ENCODE peak calls at places on chromosomes 2 and 18, in four cellular contexts. L is PC-9, U is ovary, C is prostate gland. A is an unnamed sample.
A peak's percentile ranks its signal among the peaks of the same experiment; 100 is the strongest.

GRCh38 chr2:184524551-184525382 is 73.6 kb upstream of the ZNF804A start:
- DNase-seq in L (no peak), U (no peak), C (no peak), A (no peak)

GRCh38 chr2:158600155-158600802 is 143.5 kb downstream of the PKP4 start:
- DNase-seq in L (peak; percentile 34), U (peak; percentile 15), C (peak; percentile 51), A (no peak)

GRCh38 chr2:199485732-199486335 is 28.1 kb upstream of the SATB2 start:
- DNase-seq in L (no peak), U (no peak), C (peak; percentile 42), A (no peak)

GRCh38 chr2:74261204-74261864 is 62.9 kb downstream of the MTHFD2 start:
- DNase-seq in L (peak; percentile 72), U (no peak), C (peak; percentile 13), A (no peak)

GRCh38 chr2:88810017-88810416 is 118.5 kb downstream of the RPIA start:
- DNase-seq in L (no peak), U (no peak), C (no peak), A (no peak)

GRCh38 chr2:231134910-231135650 is 10.2 kb upstream of the HTR2B start:
- DNase-seq in L (no peak), U (no peak), C (no peak), A (no peak)

GRCh38 chr2:240572141-240573031 is 4.1 kb downstream of the RNPEPL1 start:
- DNase-seq in L (no peak), U (no peak), C (no peak), A (no peak)

GRCh38 chr2:219609149-219609750 is 11.6 kb downstream of the STK11IP start:
- DNase-seq in L (no peak), U (peak; percentile 67), C (no peak), A (no peak)

GRCh38 chr18:25457636-25458035 is 105.7 kb upstream of the ZNF521 start:
- DNase-seq in L (no peak), U (no peak), C (no peak), A (no peak)

GRCh38 chr2:171317492-171318125 is 116.2 kb downstream of the METTL8 start:
- DNase-seq in L (no peak), U (no peak), C (no peak), A (no peak)

GRCh38 chr18:70373062-70373519 is 84.2 kb downstream of the SOCS6 start:
- DNase-seq in L (peak; percentile 90), U (no peak), C (no peak), A (no peak)

GRCh38 chr18:23626451-23627279 is 36.0 kb downstream of the ANKRD29 start:
- DNase-seq in L (peak; percentile 80), U (no peak), C (no peak), A (no peak)

GRCh38 chr2:204871246-204871953 is 326.1 kb downstream of the PARD3B start:
- DNase-seq in L (no peak), U (no peak), C (no peak), A (no peak)

GRCh38 chr2:210054696-210055095 is 52.3 kb downstream of the RPE start:
- DNase-seq in L (no peak), U (no peak), C (no peak), A (no peak)

GRCh38 chr2:150487537-150488429 is at the start of gene RND3:
- DNase-seq in L (peak; percentile 90), U (peak; percentile 85), C (peak; percentile 99), A (peak; percentile 65)

GRCh38 chr2:100292022-100292580 is 30.2 kb downstream of the LONRF2 start:
- DNase-seq in L (peak; percentile 65), U (peak; percentile 75), C (no peak), A (no peak)

GRCh38 chr2:224545884-224546644 is 39.1 kb downstream of the CUL3 start:
- DNase-seq in L (no peak), U (no peak), C (no peak), A (no peak)

GRCh38 chr2:179435021-179435420 is 170.4 kb upstream of the SESTD1 start:
- DNase-seq in L (no peak), U (no peak), C (no peak), A (no peak)

GRCh38 chr2:217943379-217944321 is 59.1 kb downstream of the TNS1 start:
- DNase-seq in L (peak; percentile 37), U (peak; percentile 76), C (peak; percentile 74), A (peak; percentile 78)

GRCh38 chr2:217942731-217943335 is 60.0 kb downstream of the TNS1 start:
- DNase-seq in L (no peak), U (no peak), C (no peak), A (no peak)

GRCh38 chr2:217941339-217941738 is 61.5 kb downstream of the TNS1 start:
- DNase-seq in L (no peak), U (no peak), C (no peak), A (no peak)

GRCh38 chr2:217940261-217941220 is 62.3 kb downstream of the TNS1 start:
- DNase-seq in L (no peak), U (no peak), C (no peak), A (no peak)

DNA sequence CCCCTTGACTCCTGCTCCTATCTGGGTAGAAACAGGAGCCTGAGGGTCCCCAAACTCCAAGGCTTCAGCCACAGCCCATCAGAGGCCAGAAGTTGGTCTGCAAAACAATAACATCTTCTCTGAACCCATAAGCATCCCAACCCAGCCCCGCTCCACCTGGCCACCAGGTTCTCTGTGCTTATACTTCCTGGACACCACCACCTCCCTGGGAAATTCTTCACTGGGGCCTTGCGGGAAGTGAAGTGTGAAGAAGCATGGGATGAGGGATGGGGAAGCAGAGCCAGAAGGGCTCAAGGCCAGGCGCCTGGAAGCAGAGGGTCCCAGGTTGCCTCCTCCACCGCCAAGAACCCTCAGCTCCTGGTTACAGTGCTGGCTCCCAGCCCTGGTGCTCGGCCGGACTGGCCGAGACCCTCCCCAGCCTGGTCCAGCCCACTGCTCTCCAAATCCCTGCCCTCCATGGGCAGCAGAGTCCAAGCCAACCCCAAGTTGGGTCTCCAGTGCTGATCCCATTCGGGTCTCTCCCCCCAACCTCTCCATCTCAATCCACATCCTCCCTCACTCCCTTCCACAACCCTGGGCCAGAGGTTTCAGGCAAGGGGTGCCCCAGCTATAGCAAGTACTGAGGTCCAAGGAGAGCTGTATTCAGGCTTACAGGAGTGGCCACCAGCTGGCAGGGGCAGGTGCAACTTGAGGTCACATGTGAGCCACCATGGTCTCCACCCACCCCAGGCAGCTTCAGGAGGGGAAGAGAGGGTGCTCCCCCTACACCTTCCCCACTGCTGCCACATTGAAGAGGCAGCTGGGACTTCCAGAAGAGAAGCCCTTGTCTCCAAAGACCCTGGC is 60.7 kb downstream of the TNS1 start:
- DNase-seq in L (no peak), U (no peak), C (no peak), A (no peak)
- H3K27ac ChIP-seq in L (no peak overlapping the region), U (peak overlapping the region; percentile 61), C (peak overlapping the region; percentile 92), A (peak overlapping the region; percentile 89)

GRCh38 chr18:73509460-73509859 is 638.2 kb downstream of the FBXO15 start:
- DNase-seq in L (no peak), U (no peak), C (no peak), A (no peak)

GRCh38 chr18:73514449-73514848 is 633.2 kb downstream of the FBXO15 start:
- DNase-seq in L (no peak), U (no peak), C (no peak), A (no peak)

DNA sequence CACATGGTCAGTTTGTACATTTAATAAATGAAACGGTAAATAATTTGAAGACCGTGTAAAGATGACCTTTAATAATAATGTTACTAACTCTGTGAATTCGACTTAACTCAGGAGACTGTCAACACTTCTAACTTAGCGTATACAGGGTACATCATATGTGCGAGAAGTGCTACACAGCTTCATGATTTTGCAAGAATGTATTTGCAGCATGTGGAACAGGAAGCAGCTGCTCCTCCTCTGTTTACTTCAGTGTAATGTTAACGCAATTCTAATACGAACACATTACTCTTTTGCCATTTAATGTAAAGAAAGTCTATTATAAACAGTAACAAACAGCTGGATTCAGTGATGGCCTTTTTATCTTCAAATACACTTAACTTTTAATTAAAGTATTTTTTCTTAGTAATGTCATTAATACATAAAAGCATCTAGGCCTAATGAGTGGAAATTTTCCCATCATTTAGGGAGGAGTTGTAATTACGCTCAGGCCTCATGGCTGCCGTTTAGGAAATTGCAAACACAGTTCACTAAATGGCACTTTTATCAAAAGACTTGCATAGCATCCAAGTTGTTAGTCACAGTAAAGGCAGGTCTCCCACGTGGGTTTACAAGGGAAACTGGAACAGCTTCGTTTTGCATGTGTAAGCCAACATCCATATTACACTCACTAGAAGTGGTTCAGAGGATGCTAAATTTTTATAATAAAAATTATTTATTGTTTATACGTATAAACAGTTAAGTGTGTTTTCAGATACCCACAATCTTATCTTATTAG is 635.7 kb downstream of the FBXO15 start:
- DNase-seq in L (no peak), U (no peak), C (no peak), A (no peak)
- H3K27ac ChIP-seq in L (no peak overlapping the region), U (no peak overlapping the region), C (no peak overlapping the region), A (no peak overlapping the region)

GRCh38 chr2:50979495-50979894 is 52.4 kb downstream of the NRXN1 start:
- DNase-seq in L (no peak), U (no peak), C (no peak), A (no peak)

GRCh38 chr2:50974940-50975339 is 57.0 kb downstream of the NRXN1 start:
- DNase-seq in L (no peak), U (no peak), C (no peak), A (no peak)

GRCh38 chr2:50975546-50975945 is 56.4 kb downstream of the NRXN1 start:
- DNase-seq in L (no peak), U (no peak), C (no peak), A (no peak)
- H3K27ac ChIP-seq in L (no peak overlapping the region), U (no peak overlapping the region), C (no peak overlapping the region), A (no peak overlapping the region)

GRCh38 chr2:30232801-30233130 is 1.4 kb downstream of the LBH start:
- DNase-seq in L (no peak), U (peak; percentile 25), C (no peak), A (no peak)
- H3K27ac ChIP-seq in L (no peak overlapping the region), U (peak overlapping the region; percentile 81), C (peak overlapping the region; percentile 78), A (no peak overlapping the region)

DNA sequence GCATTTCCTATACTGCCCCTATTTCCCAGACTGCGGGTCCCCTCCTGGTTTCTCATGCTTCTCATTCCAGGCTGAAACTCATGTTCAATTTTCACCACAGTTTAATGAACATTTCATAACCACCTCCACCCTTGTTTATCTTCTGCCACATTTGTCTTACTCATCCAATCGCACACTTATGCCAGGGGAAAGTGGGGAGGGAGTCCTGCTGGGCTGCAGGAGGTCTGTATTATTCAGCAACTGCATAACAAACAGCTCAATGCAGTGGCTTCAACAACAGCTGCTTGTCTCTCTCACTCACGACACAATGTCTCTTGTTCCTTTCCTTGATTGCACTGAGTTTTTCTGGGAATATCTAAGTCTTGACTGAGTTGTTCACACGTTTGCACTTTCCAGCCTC is 106.0 kb downstream of the ZNF519 start:
- DNase-seq in L (no peak), U (no peak), C (no peak), A (no peak)
- H3K27ac ChIP-seq in L (no peak overlapping the region), U (no peak overlapping the region), C (no peak overlapping the region), A (no peak overlapping the region)

DNA sequence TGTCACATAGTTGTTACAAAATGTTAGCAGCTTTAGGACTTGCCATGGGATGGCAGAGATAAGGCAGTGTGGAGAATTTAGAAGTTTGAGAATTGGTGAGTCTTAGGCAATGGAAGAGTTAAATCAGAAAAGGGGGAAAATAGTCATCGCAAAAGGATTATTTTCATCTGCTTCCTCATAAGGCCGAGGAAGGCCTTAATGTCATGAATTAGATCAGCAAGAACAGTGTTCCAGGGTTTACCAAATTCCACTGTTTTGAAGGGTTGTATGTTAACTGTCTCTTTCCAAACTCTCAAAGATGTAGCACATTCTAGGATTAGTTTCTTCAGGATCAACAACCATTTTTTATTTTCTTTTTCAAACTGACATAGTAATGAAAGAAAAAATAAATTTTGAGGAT is 23.9 kb downstream of the ZEB2 start:
- DNase-seq in L (no peak), U (no peak), C (no peak), A (no peak)
- H3K27ac ChIP-seq in L (no peak overlapping the region), U (no peak overlapping the region), C (no peak overlapping the region), A (peak overlapping the region; percentile 85)

A was measured in substantia nigra.